ENCODE peak calls at places on chromosomes 5 and 9, in six cellular contexts. G is HCT116, N is GM12878, V is HepG2, Z is K562, T is H1. W is an unnamed sample.

GRCh38 chr9:82923410-82924242 is 139.3 kb downstream of the RASEF start:
- DNase-seq in T (no peak), N (no peak), Z (no peak), G (no peak), V (peak; percentile 23), W (no peak)

GRCh38 chr9:122261469-122261881 is 3.2 kb downstream of the RBM18 start:
- DNase-seq in G (no peak), T (no peak), V (peak; percentile 89), Z (peak; percentile 25), N (no peak), W (no peak)

GRCh38 chr9:69307446-69308216 is 17.4 kb upstream of the ENTREP1 start:
- DNase-seq in V (no peak), G (no peak), T (peak; percentile 58), Z (no peak), N (no peak), W (peak; percentile 89)

GRCh38 chr9:78000221-78000620 is 31.4 kb downstream of the GNAQ start:
- DNase-seq in G (no peak), T (no peak), N (no peak), Z (no peak), V (no peak), W (no peak)

GRCh38 chr5:14695152-14695551 is 30.6 kb downstream of the OTULIN start:
- DNase-seq in Z (no peak), T (no peak), G (no peak), V (no peak), N (no peak), W (no peak)

GRCh38 chr9:35177520-35177919 is 15.7 kb downstream of the UNC13B start:
- DNase-seq in G (no peak), N (no peak), Z (no peak), T (no peak), V (no peak), W (no peak)

GRCh38 chr5:65861830-65862241 is 64.5 kb upstream of the ERBIN start:
- DNase-seq in Z (no peak), G (peak; percentile 61), N (no peak), T (no peak), V (no peak), W (no peak)

GRCh38 chr5:29122306-29122705 is 2071.2 kb upstream of the CDH6 start:
- DNase-seq in T (no peak), V (no peak), Z (no peak), G (no peak), N (no peak), W (no peak)

GRCh38 chr9:93952119-93952783 is 2.9 kb downstream of the BARX1 start:
- DNase-seq in N (no peak), V (no peak), T (no peak), Z (no peak), G (no peak), W (no peak)

GRCh38 chr9:93951655-93952118 is 3.5 kb downstream of the BARX1 start:
- DNase-seq in T (no peak), Z (no peak), G (no peak), V (no peak), N (no peak), W (no peak)

GRCh38 chr9:93954436-93955355 is at the start of gene BARX1:
- DNase-seq in Z (no peak), N (no peak), G (no peak), V (no peak), T (no peak), W (no peak)

GRCh38 chr9:93953492-93954435 is 1.4 kb downstream of the BARX1 start:
- DNase-seq in G (no peak), T (no peak), N (no peak), Z (no peak), V (no peak), W (no peak)

DNA sequence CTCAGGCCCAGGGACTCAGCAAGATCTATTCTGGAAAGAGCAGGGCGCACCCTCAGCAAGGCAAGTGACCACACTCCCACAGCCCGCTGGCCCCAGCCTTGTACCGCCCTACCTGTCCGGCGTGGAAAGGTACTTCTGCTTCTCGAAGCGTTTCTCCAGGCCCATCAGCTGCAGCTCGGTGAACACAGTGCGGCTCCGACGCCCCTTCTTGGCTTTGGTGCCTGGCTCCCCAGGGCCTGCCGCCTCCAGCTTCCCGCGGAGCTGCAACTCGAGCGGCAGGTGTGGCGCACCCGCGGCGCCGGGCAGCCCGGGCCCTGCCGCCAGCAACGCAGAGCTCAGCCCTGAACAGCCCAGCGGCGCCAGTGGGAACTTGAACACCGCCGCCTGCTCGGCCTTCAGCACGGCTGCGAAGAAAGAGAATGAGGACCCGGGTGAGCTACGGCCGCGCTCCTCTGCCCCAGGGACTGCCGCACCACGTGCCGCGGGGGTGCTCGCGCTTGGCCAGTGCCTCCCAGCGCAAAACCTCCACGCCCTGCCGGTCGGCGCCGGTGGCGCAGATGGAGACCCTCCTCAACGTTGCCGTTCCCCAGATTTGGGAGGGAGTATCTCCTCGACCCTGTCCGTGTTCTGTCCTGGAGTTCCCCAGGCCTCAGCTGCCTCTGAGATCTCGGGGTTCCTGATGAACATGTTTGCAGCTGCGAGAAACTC is 2.2 kb downstream of the BARX1 start:
- DNase-seq in N (no peak), Z (no peak), V (no peak), T (no peak), G (no peak), W (no peak)
- TF ChIP-seq ZNF274 in N (no peak), Z (no peak), V (no peak), T (no peak), G (no peak), W (no peak)

GRCh38 chr5:88248094-88248493 is 20.6 kb downstream of the TMEM161B start:
- DNase-seq in T (no peak), Z (no peak), V (no peak), G (no peak), N (no peak), W (no peak)
- H3K4me3 ChIP-seq in T (no peak overlapping the region), Z (no peak overlapping the region), V (no peak overlapping the region), G (no peak overlapping the region), N (no peak overlapping the region), W (no peak overlapping the region)

DNA sequence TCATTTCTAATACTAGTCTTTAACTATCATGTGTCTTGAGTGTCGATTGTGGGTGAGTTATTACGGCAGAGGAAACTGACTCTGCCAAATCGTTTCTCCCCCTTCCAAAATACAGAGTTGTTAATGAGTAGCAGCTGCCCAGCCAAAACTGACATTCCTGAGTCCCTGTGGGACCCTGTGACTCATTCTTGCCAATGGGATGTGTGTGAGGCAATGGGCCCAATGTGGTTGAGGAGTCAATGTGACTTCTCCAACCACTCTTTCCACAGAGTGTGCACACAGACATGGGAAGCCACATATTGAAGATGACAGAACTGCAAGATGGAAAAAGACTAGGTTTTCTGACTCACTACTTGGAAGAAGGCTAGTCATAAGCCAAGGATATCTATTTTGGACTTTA is 434.7 kb downstream of the DTWD2 start:
- DNase-seq in V (no peak), Z (no peak), G (no peak), N (no peak), T (no peak), W (peak; percentile 2)
- TF ChIP-seq ZNF274 in V (no peak), Z (no peak), G (no peak), N (no peak), T (no peak), W (no peak)

GRCh38 chr5:181243020-181243520 is 636 bp downstream of the RACK1 start:
- DNase-seq in G (no peak), T (no peak), V (no peak), Z (peak; percentile 34), N (no peak), W (no peak)

GRCh38 chr5:181243521-181244307 is at the start of gene RACK1:
- DNase-seq in Z (peak; percentile 67), T (no peak), N (peak; percentile 89), V (peak; percentile 87), G (peak; percentile 81), W (peak; percentile 74)

GRCh38 chr5:181242031-181242451 is 1.7 kb downstream of the RACK1 start:
- DNase-seq in G (no peak), V (no peak), Z (no peak), N (no peak), T (no peak), W (no peak)

GRCh38 chr5:181239062-181239663 is 4.5 kb downstream of the RACK1 start:
- DNase-seq in T (no peak), G (no peak), V (no peak), Z (no peak), N (no peak), W (no peak)

DNA sequence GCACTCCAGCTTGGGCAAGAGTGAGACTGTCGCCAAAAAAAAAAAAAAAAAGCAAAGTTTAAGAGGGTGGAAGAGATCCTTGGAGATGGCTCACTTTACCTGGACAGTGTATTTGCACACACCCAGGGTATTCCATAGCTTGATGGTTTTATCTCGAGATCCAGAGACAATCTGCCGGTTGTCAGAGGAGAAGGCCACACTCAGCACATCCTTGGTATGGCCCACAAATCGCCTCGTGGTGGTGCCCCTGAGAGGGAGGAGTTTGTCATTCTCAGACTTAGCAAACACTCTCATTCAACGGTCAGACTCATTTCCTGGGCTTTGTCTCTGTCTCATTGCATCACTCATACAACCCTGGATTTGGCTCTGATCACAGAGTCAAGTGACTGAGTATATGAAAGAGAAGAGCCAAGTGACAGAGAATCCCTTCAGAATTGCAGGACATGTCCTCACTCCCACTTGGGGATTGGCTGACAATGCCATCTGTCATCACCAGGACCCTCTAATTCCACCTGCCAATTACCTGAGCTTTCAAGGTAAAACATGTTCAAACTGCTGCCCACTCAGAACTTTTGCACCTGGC is 2.2 kb downstream of the RACK1 start:
- DNase-seq in V (peak; percentile 90), N (no peak), T (no peak), Z (no peak), G (no peak), W (no peak)
- H3K4me3 ChIP-seq in V (peak overlapping the region; percentile 91), N (peak overlapping the region; percentile 98), T (peak overlapping the region; percentile 92), Z (peak overlapping the region; percentile 94), G (peak overlapping the region; percentile 92), W (peak overlapping the region; percentile 97)

GRCh38 chr5:71662381-71662780 is 56.7 kb upstream of the CARTPT start:
- DNase-seq in N (no peak), V (no peak), T (no peak), Z (no peak), G (no peak), W (no peak)
- TF ChIP-seq ZNF274 in N (no peak), V (no peak), T (no peak), Z (no peak), G (no peak), W (no peak)

DNA sequence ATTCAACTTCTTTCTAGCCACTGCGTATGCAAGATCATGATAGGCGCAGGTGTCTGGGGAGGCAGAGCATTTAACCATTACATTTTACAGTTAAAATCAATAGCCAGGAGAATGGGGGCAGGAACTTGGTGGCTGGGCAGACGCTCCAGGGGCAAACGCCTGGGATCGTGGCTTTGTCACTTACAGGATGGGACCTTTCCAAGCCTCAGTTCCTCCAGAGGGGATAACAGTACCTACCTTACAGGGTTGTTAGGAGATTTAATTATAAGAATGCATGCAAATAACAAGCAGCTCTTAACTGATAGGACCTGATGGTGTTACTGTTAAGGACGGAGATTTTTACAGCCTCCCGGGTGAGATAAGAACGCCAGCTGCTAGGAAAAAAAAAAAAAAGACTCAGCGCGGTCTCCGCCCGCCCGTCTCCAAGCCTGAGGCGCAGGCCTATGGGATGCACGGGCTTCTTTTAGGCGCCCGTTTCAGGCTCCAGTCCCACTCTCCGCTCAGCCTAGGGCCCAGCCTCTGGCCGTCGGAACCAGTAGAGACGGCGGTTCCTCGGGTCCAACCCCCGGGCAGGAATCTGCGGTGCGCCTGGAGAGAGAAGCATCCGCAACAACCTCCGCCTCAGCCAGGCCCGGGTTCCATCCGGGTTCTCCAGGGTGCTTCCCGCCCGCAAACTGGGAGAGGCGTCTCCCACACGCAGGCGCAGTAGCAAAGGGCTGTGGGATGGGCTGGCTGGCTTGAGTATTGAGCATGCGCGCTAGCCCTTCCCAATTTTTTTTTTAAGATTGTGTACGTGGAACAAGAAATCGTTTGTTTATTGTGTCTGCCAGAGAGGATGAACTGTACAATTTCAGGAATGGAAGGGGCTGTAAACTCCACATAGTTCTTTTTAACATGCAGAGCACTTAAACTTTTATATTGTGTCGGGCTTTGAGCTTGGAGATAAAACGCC is at the start of gene FAM200C:
- DNase-seq in V (peak; percentile 90), Z (peak; percentile 98), T (peak; percentile 60), G (peak; percentile 86), N (peak; percentile 59), W (peak; percentile 77)
- H3K4me3 ChIP-seq in V (peak within 1 kb of the TSS; percentile 90), Z (peak within 1 kb of the TSS; percentile 64), T (peak within 1 kb of the TSS; percentile 63), G (peak within 1 kb of the TSS; percentile 69), N (peak within 1 kb of the TSS; percentile 75), W (peak within 1 kb of the TSS; percentile 81)